ENCODE peak calls at places on chromosome 5, in six cellular contexts. One of them, this sample, is unnamed.

GRCh38 chr5:58458851-58459275 is 1.0 kb downstream of the PLK2 start:
- DNase-seq in CD4-positive, alpha-beta T cell: no peak
- DNase-seq in fibroblast of pulmonary artery: peak; percentile 56
- DNase-seq in RWPE1: peak; percentile 67
- DNase-seq in BJ: no peak
- DNase-seq in heart left ventricle: no peak
- DNase-seq in this sample: no peak

GRCh38 chr5:122959740-122960450 is 76.6 kb downstream of the PPIC start:
- DNase-seq in BJ: no peak
- DNase-seq in fibroblast of pulmonary artery: no peak
- DNase-seq in heart left ventricle: no peak
- DNase-seq in RWPE1: no peak
- DNase-seq in CD4-positive, alpha-beta T cell: no peak
- DNase-seq in this sample: no peak

GRCh38 chr5:151601376-151601775 is 10.2 kb upstream of the FAT2 start:
- DNase-seq in heart left ventricle: no peak
- DNase-seq in BJ: no peak
- DNase-seq in RWPE1: no peak
- DNase-seq in CD4-positive, alpha-beta T cell: no peak
- DNase-seq in fibroblast of pulmonary artery: no peak
- DNase-seq in this sample: no peak

GRCh38 chr5:124659798-124660197 is 86.6 kb downstream of the ZNF608 start:
- DNase-seq in fibroblast of pulmonary artery: no peak
- DNase-seq in RWPE1: no peak
- DNase-seq in heart left ventricle: no peak
- DNase-seq in BJ: no peak
- DNase-seq in CD4-positive, alpha-beta T cell: no peak
- DNase-seq in this sample: no peak

GRCh38 chr5:109161914-109162683 is 247.7 kb downstream of the PJA2 start:
- DNase-seq in fibroblast of pulmonary artery: peak; percentile 63
- DNase-seq in RWPE1: peak; percentile 9
- DNase-seq in CD4-positive, alpha-beta T cell: no peak
- DNase-seq in heart left ventricle: no peak
- DNase-seq in BJ: peak; percentile 13
- DNase-seq in this sample: no peak

GRCh38 chr5:103894882-103895281 is 332.3 kb upstream of the NUDT12 start:
- DNase-seq in RWPE1: no peak
- DNase-seq in fibroblast of pulmonary artery: no peak
- DNase-seq in CD4-positive, alpha-beta T cell: no peak
- DNase-seq in heart left ventricle: no peak
- DNase-seq in BJ: peak; percentile 22
- DNase-seq in this sample: no peak

GRCh38 chr5:67014191-67014590 is 182.4 kb downstream of the CD180 start:
- DNase-seq in heart left ventricle: no peak
- DNase-seq in BJ: no peak
- DNase-seq in RWPE1: no peak
- DNase-seq in CD4-positive, alpha-beta T cell: no peak
- DNase-seq in fibroblast of pulmonary artery: no peak
- DNase-seq in this sample: no peak

GRCh38 chr5:167453518-167454020 is 837.9 kb upstream of the WWC1 start:
- DNase-seq in BJ: no peak
- DNase-seq in heart left ventricle: no peak
- DNase-seq in fibroblast of pulmonary artery: no peak
- DNase-seq in CD4-positive, alpha-beta T cell: no peak
- DNase-seq in RWPE1: no peak
- DNase-seq in this sample: no peak

GRCh38 chr5:6483880-6484382 is 35.3 kb downstream of the UBE2QL1 start:
- DNase-seq in heart left ventricle: no peak
- DNase-seq in CD4-positive, alpha-beta T cell: no peak
- DNase-seq in fibroblast of pulmonary artery: no peak
- DNase-seq in BJ: no peak
- DNase-seq in RWPE1: no peak
- DNase-seq in this sample: no peak

GRCh38 chr5:159850192-159850573 is 66.1 kb upstream of the ADRA1B start:
- DNase-seq in RWPE1: peak; percentile 76
- DNase-seq in BJ: peak; percentile 72
- DNase-seq in fibroblast of pulmonary artery: peak; percentile 33
- DNase-seq in heart left ventricle: no peak
- DNase-seq in CD4-positive, alpha-beta T cell: no peak
- DNase-seq in this sample: no peak

GRCh38 chr5:16253856-16254255 is 74.3 kb upstream of the MARCHF11 start:
- DNase-seq in RWPE1: no peak
- DNase-seq in BJ: no peak
- DNase-seq in fibroblast of pulmonary artery: no peak
- DNase-seq in CD4-positive, alpha-beta T cell: no peak
- DNase-seq in heart left ventricle: no peak
- DNase-seq in this sample: no peak

GRCh38 chr5:54004697-54005096 is 305.7 kb downstream of the ARL15 start:
- DNase-seq in heart left ventricle: no peak
- DNase-seq in RWPE1: no peak
- DNase-seq in BJ: no peak
- DNase-seq in CD4-positive, alpha-beta T cell: no peak
- DNase-seq in fibroblast of pulmonary artery: no peak
- DNase-seq in this sample: no peak

GRCh38 chr5:15707631-15708030 is 207.7 kb downstream of the FBXL7 start:
- DNase-seq in BJ: no peak
- DNase-seq in fibroblast of pulmonary artery: no peak
- DNase-seq in heart left ventricle: no peak
- DNase-seq in RWPE1: no peak
- DNase-seq in CD4-positive, alpha-beta T cell: no peak
- DNase-seq in this sample: no peak

GRCh38 chr5:24232929-24233328 is 411.8 kb downstream of the CDH10 start:
- DNase-seq in heart left ventricle: no peak
- DNase-seq in BJ: no peak
- DNase-seq in RWPE1: no peak
- DNase-seq in fibroblast of pulmonary artery: no peak
- DNase-seq in CD4-positive, alpha-beta T cell: no peak
- DNase-seq in this sample: no peak
- TF ChIP-seq CTCF in heart left ventricle: no peak
- TF ChIP-seq CTCF in BJ: no peak
- TF ChIP-seq CTCF in RWPE1: peak; percentile 65
- TF ChIP-seq CTCF in fibroblast of pulmonary artery: no peak
- TF ChIP-seq CTCF in CD4-positive, alpha-beta T cell: no peak
- TF ChIP-seq CTCF in this sample: no peak

GRCh38 chr5:127878174-127878750 is 175.1 kb downstream of the CCDC192 start:
- DNase-seq in heart left ventricle: no peak
- DNase-seq in fibroblast of pulmonary artery: peak; percentile 80
- DNase-seq in CD4-positive, alpha-beta T cell: no peak
- DNase-seq in BJ: no peak
- DNase-seq in RWPE1: peak; percentile 58
- DNase-seq in this sample: no peak
- TF ChIP-seq CTCF in heart left ventricle: peak; percentile 26
- TF ChIP-seq CTCF in fibroblast of pulmonary artery: peak; percentile 72
- TF ChIP-seq CTCF in CD4-positive, alpha-beta T cell: no peak
- TF ChIP-seq CTCF in BJ: peak; percentile 66
- TF ChIP-seq CTCF in RWPE1: no peak
- TF ChIP-seq CTCF in this sample: no peak

DNA sequence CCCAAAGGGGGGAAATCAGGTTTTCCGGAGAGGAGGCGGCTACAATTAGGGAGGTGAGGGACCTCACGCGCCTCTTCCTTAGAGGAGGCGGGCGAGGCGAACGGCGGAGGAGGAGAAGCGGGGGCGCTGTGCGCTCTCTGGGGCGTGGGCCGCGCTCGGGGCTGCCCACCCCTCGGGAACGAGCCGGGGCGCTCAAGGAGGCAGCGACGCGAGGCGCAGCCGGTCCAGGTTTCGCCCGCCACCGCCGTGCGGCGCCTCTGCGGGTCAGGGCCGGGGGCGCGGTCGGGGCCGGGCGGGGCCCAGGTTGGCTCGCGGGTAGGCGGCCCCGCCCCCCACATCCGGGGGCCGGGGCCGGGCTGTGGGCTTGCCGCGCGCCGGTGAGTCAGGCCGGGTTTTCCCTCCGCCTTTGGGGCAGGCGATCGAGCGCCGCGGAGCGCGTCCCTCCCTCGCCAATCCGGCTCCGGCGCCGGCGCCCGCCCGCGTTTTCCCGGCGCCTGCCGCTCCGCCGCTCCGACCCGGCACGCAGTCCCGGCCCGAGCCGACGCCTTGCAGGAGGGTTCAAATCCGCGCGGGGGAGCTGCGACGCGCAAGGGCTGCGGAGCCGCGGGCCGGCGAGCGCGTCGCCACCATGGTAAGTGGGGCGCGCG is at the start of gene N4BP3:
- DNase-seq in fibroblast of pulmonary artery: peak; percentile 36
- DNase-seq in RWPE1: peak; percentile 91
- DNase-seq in BJ: no peak
- DNase-seq in CD4-positive, alpha-beta T cell: peak; percentile 65
- DNase-seq in heart left ventricle: peak; percentile 77
- DNase-seq in this sample: peak; percentile 85
- TF ChIP-seq CTCF in fibroblast of pulmonary artery: no peak
- TF ChIP-seq CTCF in RWPE1: no peak
- TF ChIP-seq CTCF in BJ: no peak
- TF ChIP-seq CTCF in CD4-positive, alpha-beta T cell: no peak
- TF ChIP-seq CTCF in heart left ventricle: no peak
- TF ChIP-seq CTCF in this sample: no peak

DNA sequence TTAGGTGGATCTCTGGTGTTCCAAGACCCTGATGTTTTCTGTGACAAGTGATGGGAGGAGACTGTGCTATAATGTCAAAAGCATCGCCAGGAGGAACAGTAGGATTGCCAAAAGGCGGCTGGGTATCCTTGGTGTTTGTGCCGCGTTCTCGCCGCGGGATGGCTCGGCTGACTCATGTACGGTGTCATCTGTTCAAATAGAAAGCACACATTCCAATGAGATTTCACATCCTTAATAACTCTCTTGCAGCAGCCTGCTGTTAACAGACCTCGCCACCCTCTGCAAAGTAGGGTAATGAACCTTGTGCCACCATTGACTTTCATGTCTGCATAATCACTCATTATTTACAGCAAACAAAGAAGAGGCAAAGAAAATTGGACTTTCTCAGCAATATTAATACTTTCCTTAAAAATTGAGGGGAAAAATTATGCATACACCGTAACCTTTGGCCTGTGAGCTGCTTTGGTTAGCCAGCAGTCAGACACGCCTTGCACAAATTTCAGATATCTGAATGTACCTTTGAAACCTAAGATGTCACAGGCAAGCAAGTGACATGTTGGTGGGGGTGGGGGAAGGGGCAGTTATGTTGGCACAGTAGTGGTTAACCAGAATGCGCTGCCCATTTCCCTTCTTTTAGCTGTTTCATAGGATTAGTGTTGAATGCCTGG is 289.4 kb downstream of the EFNA5 start:
- DNase-seq in fibroblast of pulmonary artery: peak; percentile 80
- DNase-seq in RWPE1: peak; percentile 94
- DNase-seq in heart left ventricle: peak; percentile 42
- DNase-seq in CD4-positive, alpha-beta T cell: no peak
- DNase-seq in BJ: no peak
- DNase-seq in this sample: no peak
- TF ChIP-seq CTCF in fibroblast of pulmonary artery: no peak
- TF ChIP-seq CTCF in RWPE1: no peak
- TF ChIP-seq CTCF in heart left ventricle: no peak
- TF ChIP-seq CTCF in CD4-positive, alpha-beta T cell: no peak
- TF ChIP-seq CTCF in BJ: no peak
- TF ChIP-seq CTCF in this sample: no peak